ENCODE peak calls at places on chromosomes 12 and 14, in seven cellular contexts. F is NAMALWA; E is stimulated activated effector memory CD8-positive, alpha-beta T cell treated with anti-CD3 and anti-CD28 coated beads, Interleukin-12 subunit alpha, Interleukin-12 subunit beta, amount 100 ng/mL, for 72 hours; T is glutamatergic neuron; G is glomerular endothelial cell; W is AG10803; Z is RWPE1. X is an unnamed sample.

GRCh38 chr14:76780875-76781647 is 19.8 kb downstream of the VASH1 start:
- DNase-seq in E (no peak), W (no peak), F (no peak), T (no peak), Z (no peak), G (no peak), X (no peak)

GRCh38 chr12:45658066-45658465 is 71.4 kb upstream of the ARID2 start:
- DNase-seq in Z (no peak), T (no peak), E (no peak), W (no peak), F (no peak), G (no peak), X (no peak)

GRCh38 chr14:78253986-78254385 is 83.8 kb downstream of the NRXN3 start:
- DNase-seq in W (peak), F (no peak), E (no peak), G (no peak), T (no peak), Z (peak), X (no peak)

GRCh38 chr14:45867046-45867894 is 614.3 kb upstream of the MIS18BP1 start:
- DNase-seq in W (no peak), Z (no peak), T (no peak), F (no peak), E (no peak), G (no peak), X (no peak)

GRCh38 chr14:100547633-100548294 is 39.5 kb downstream of the BEGAIN start:
- DNase-seq in Z (peak), W (peak), E (no peak), G (peak), T (no peak), F (no peak), X (no peak)

GRCh38 chr12:70691018-70691672 is 53.9 kb upstream of the PTPRB start:
- DNase-seq in G (peak), E (no peak), Z (no peak), F (no peak), T (no peak), W (peak), X (no peak)

GRCh38 chr12:109541412-109541725 is 31.9 kb downstream of the MMAB start:
- DNase-seq in G (no peak), F (no peak), W (peak), Z (no peak), E (no peak), T (no peak), X (no peak)

GRCh38 chr12:70664463-70664862 is 27.2 kb upstream of the PTPRB start:
- DNase-seq in G (no peak), Z (no peak), F (no peak), T (no peak), W (no peak), E (no peak), X (no peak)

GRCh38 chr14:44771495-44771894 is 190.3 kb downstream of the KLHL28 start:
- DNase-seq in Z (no peak), G (no peak), F (no peak), W (no peak), E (no peak), T (no peak), X (no peak)

GRCh38 chr14:56004807-56005579 is 113.2 kb upstream of the PELI2 start:
- DNase-seq in E (peak), F (no peak), W (peak), T (no peak), Z (no peak), G (no peak), X (no peak)

GRCh38 chr14:70791971-70792370 is 17.3 kb downstream of the MAP3K9 start:
- DNase-seq in W (no peak), E (no peak), G (no peak), T (no peak), F (no peak), Z (no peak), X (no peak)

GRCh38 chr12:7092229-7092985 is at the start of gene C1R:
- DNase-seq in W (peak), E (peak), Z (peak), F (peak), T (peak), G (no peak), X (peak)